ENCODE peak calls at places on chromosomes 11 and 22, in eight cellular contexts. D is tibial nerve; B is tibial artery; E is brain microvascular endothelial cell; I is heart left ventricle; T is spleen; S is uterus; C is CD8-positive, alpha-beta memory T cell. L is an unnamed sample.

GRCh38 chr11:2270322-2271076 is at the start of gene ASCL2:
- DNase-seq in D (no peak), B (no peak), E (no peak), I (no peak), T (peak; percentile 78), S (no peak), C (peak; percentile 33), L (no peak)

GRCh38 chr11:134500621-134501020 is 88.6 kb upstream of the B3GAT1 start:
- DNase-seq in D (no peak), B (no peak), E (no peak), I (no peak), T (no peak), S (no peak), C (no peak), L (no peak)

GRCh38 chr11:73249858-73250773 is 22.0 kb upstream of the P2RY6 start:
- DNase-seq in D (no peak), B (no peak), E (no peak), I (no peak), T (peak; percentile 17), S (no peak), C (no peak), L (no peak)

GRCh38 chr11:67163006-67163405 is 43.9 kb downstream of the KDM2A start:
- DNase-seq in D (no peak), B (no peak), E (no peak), I (no peak), T (no peak), S (no peak), C (no peak), L (no peak)

GRCh38 chr11:101835465-101836063 is 79.2 kb upstream of the CEP126 start:
- DNase-seq in D (no peak), B (no peak), E (no peak), I (no peak), T (no peak), S (no peak), C (no peak), L (peak; percentile 10)

GRCh38 chr11:69645801-69646492 is 5.0 kb downstream of the CCND1 start:
- DNase-seq in D (no peak), B (no peak), E (no peak), I (no peak), T (peak; percentile 70), S (no peak), C (no peak), L (no peak)

GRCh38 chr11:68584097-68584496 is 100.2 kb upstream of the GAL start:
- DNase-seq in D (no peak), B (no peak), E (peak; percentile 29), I (peak; percentile 47), T (peak; percentile 82), S (peak; percentile 27), C (peak; percentile 28), L (peak; percentile 3)

GRCh38 chr11:125720781-125721180 is 25.3 kb upstream of the PATE1 start:
- DNase-seq in D (no peak), B (no peak), E (no peak), I (no peak), T (no peak), S (no peak), C (no peak), L (peak; percentile 20)

GRCh38 chr11:125379565-125380343 is 116.3 kb downstream of the FEZ1 start:
- DNase-seq in D (no peak), B (no peak), E (no peak), I (no peak), T (peak; percentile 27), S (no peak), C (no peak), L (no peak)

GRCh38 chr11:65856689-65857499 is 1.1 kb downstream of the CFL1 start:
- DNase-seq in D (peak; percentile 66), B (peak; percentile 82), E (peak; percentile 63), I (peak; percentile 87), T (peak; percentile 97), S (peak; percentile 78), C (peak; percentile 84), L (peak; percentile 72)

GRCh38 chr11:110379261-110379660 is 50.5 kb upstream of the FDX1 start:
- DNase-seq in D (no peak), B (no peak), E (no peak), I (no peak), T (no peak), S (no peak), C (no peak), L (no peak)

GRCh38 chr22:40855104-40855959 is 1.1 kb downstream of the ST13 start:
- DNase-seq in D (no peak), B (peak; percentile 36), E (no peak), I (no peak), T (no peak), S (peak; percentile 30), C (no peak), L (peak; percentile 27)

GRCh38 chr11:833114-833791 is 501 bp downstream of the CD151 start:
- DNase-seq in D (no peak), B (no peak), E (no peak), I (peak; percentile 86), T (peak; percentile 89), S (peak; percentile 65), C (no peak), L (peak; percentile 73)

GRCh38 chr11:72807021-72807693 is 7.1 kb upstream of the ATG16L2 start:
- DNase-seq in D (no peak), B (no peak), E (no peak), I (no peak), T (no peak), S (no peak), C (no peak), L (no peak)

GRCh38 chr11:129249351-129249750 is 57.2 kb upstream of the ARHGAP32 start:
- DNase-seq in D (no peak), B (no peak), E (peak; percentile 50), I (no peak), T (no peak), S (no peak), C (no peak), L (no peak)

GRCh38 chr22:31628362-31628761 is 33.7 kb downstream of the PISD start:
- DNase-seq in D (no peak), B (no peak), E (no peak), I (no peak), T (no peak), S (no peak), C (no peak), L (no peak)

GRCh38 chr22:31629741-31630184 is 32.3 kb downstream of the PISD start:
- DNase-seq in D (no peak), B (no peak), E (no peak), I (no peak), T (peak; percentile 86), S (no peak), C (no peak), L (no peak)

GRCh38 chr22:31628969-31629723 is 32.9 kb downstream of the PISD start:
- DNase-seq in D (no peak), B (no peak), E (no peak), I (no peak), T (peak; percentile 79), S (no peak), C (no peak), L (no peak)

GRCh38 chr22:31630331-31631329 is 31.4 kb downstream of the PISD start:
- DNase-seq in D (peak; percentile 45), B (peak; percentile 81), E (peak; percentile 58), I (peak; percentile 89), T (peak; percentile 98), S (peak; percentile 81), C (peak; percentile 90), L (peak; percentile 90)

DNA sequence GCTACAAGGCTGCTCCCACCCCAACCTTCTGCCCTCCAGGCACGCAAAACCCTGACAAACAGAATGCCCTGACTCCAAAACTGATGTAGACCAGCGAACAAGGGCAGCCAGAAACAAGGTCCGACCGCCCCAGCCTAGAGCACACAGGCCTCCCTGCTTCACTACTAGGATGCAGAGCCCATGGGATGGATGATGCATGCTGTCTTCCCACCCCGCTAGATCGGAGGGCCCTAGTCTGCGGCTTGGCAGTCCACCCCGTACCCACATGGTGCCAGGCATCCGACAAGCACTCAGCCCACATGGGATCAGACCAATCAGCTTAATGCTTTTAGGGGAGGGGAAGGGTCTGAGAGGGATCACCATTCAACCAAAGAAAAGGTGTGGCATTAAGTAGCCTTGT is 30.6 kb downstream of the PISD start:
- DNase-seq in D (no peak), B (no peak), E (no peak), I (no peak), T (peak; percentile 78), S (no peak), C (no peak), L (peak; percentile 29)
- H3K4me3 ChIP-seq in D (peak overlapping the region; percentile 84), B (peak overlapping the region; percentile 94), E (peak overlapping the region; percentile 85), I (no peak overlapping the region), T (peak overlapping the region; percentile 77), S (peak overlapping the region; percentile 73), C (no peak overlapping the region), L (peak overlapping the region; percentile 86)

DNA sequence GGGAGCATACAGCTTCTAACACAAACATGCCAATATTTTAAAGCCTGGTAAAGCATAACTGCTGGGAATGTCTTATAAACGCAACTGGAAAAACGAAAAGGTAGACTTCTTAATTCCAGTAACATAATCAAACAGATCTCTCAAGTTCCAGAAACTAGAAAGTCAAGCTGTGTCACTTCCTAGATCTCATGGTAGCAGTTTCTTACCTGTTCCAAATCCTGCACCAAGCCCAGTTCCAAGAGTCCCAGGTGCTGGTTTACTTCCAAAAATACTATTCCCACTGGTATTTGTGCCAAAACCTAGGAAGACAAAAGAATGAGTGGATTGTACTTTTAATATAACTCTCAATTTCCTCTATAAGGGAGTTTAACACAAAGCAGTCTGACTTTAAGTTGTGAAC is 44.2 kb downstream of the NUP98 start:
- DNase-seq in D (no peak), B (no peak), E (no peak), I (no peak), T (no peak), S (no peak), C (no peak), L (no peak)
- H3K36me3 ChIP-seq in D (peaks cover 23% of the 10 kb centered on the region), B (peaks cover 69% of the 10 kb centered on the region), E (peaks cover 38% of the 10 kb centered on the region), I (peaks cover 99% of the 10 kb centered on the region), T (peaks cover 96% of the 10 kb centered on the region), S (no peaks in the 10 kb centered on the region), C (peaks cover 26% of the 10 kb centered on the region), L (peaks cover 20% of the 10 kb centered on the region)

GRCh38 chr22:18970948-18971315 is 34.8 kb upstream of the PRODH start:
- DNase-seq in D (no peak), B (no peak), E (no peak), I (no peak), T (no peak), S (no peak), C (no peak), L (no peak)
- H3K4me3 ChIP-seq in D (peak overlapping the region; percentile 64), B (peak overlapping the region; percentile 59), E (no peak overlapping the region), I (peak overlapping the region; percentile 35), T (peak overlapping the region; percentile 74), S (no peak overlapping the region), C (no peak overlapping the region), L (peak overlapping the region; percentile 51)

GRCh38 chr11:35814026-35814425 is 129.8 kb upstream of the LDLRAD3 start:
- DNase-seq in D (no peak), B (no peak), E (no peak), I (no peak), T (no peak), S (no peak), C (no peak), L (no peak)

GRCh38 chr11:35812850-35813249 is 131.0 kb upstream of the LDLRAD3 start:
- DNase-seq in D (no peak), B (no peak), E (no peak), I (peak; percentile 84), T (no peak), S (peak; percentile 19), C (no peak), L (no peak)

GRCh38 chr11:35810045-35810444 is 133.8 kb upstream of the LDLRAD3 start:
- DNase-seq in D (no peak), B (no peak), E (no peak), I (no peak), T (no peak), S (no peak), C (no peak), L (no peak)

GRCh38 chr11:35811783-35812182 is 132.1 kb upstream of the LDLRAD3 start:
- DNase-seq in D (no peak), B (no peak), E (no peak), I (no peak), T (no peak), S (no peak), C (no peak), L (no peak)

GRCh38 chr11:35809561-35809960 is 134.3 kb upstream of the LDLRAD3 start:
- DNase-seq in D (no peak), B (no peak), E (no peak), I (no peak), T (no peak), S (no peak), C (no peak), L (no peak)
- H3K36me3 ChIP-seq in D (no peaks in the 10 kb centered on the region), B (peaks cover 8% of the 10 kb centered on the region), E (no peaks in the 10 kb centered on the region), I (peaks cover 18% of the 10 kb centered on the region), T (peaks cover 11% of the 10 kb centered on the region), S (no peaks in the 10 kb centered on the region), C (peaks cover 8% of the 10 kb centered on the region), L (peaks cover 21% of the 10 kb centered on the region)

L was measured in MG63.